ENCODE peak calls at places on chromosomes 7 and 10, in seven cellular contexts. O, C, R, J, H, S and Y are unnamed samples. For H3K9me3, the result is how much of the 10 kb centered on the place peaks cover.

GRCh38 chr7:64879800-64880199 is 23.3 kb upstream of the ZNF273 start:
- DNase-seq in R (no peak), H (no peak), O (no peak), J (no peak), S (no peak), C (no peak), Y (no peak)

GRCh38 chr10:67784584-67784983 is 53.4 kb downstream of the DNAJC12 start:
- DNase-seq in C (no peak), O (peak), J (no peak), R (no peak), H (no peak), S (no peak), Y (no peak)

GRCh38 chr7:97015787-97016391 is 8.7 kb downstream of the DLX5 start:
- DNase-seq in C (no peak), O (no peak), R (no peak), S (peak), J (no peak), H (no peak), Y (no peak)

GRCh38 chr10:234708-235406 is 99.6 kb downstream of the ZMYND11 start:
- DNase-seq in S (no peak), J (no peak), R (no peak), C (no peak), O (no peak), H (no peak), Y (no peak)

GRCh38 chr10:88038268-88038667 is 174.8 kb downstream of the PTEN start:
- DNase-seq in S (no peak), C (no peak), O (peak), J (no peak), R (no peak), H (no peak), Y (no peak)

GRCh38 chr7:21261627-21262564 is 166.0 kb upstream of the SP4 start:
- DNase-seq in J (peak), O (peak), C (no peak), R (peak), S (peak), H (peak), Y (no peak)

GRCh38 chr7:105245398-105246099 is 143.2 kb downstream of the SRPK2 start:
- DNase-seq in O (peak), S (peak), C (no peak), J (no peak), H (no peak), R (no peak), Y (no peak)

GRCh38 chr7:100584046-100584676 is 1.8 kb downstream of the LRCH4 start:
- DNase-seq in H (no peak), S (no peak), O (peak), R (no peak), C (no peak), J (no peak), Y (no peak)

GRCh38 chr10:98414932-98415709 is at the start of gene PYROXD2:
- DNase-seq in J (peak), C (peak), R (peak), S (peak), O (peak), H (peak), Y (peak)

GRCh38 chr7:19020062-19020461 is 97.4 kb downstream of the TWIST1 start:
- DNase-seq in R (no peak), O (peak), J (no peak), S (peak), H (no peak), C (no peak), Y (no peak)
- H3K9me3 ChIP-seq in R (under half), O (under half), J (under half), S (under half), H (under half), C (under half), Y (under half)

GRCh38 chr7:63028376-63029206 is 970.1 kb upstream of the ZNF722 start:
- DNase-seq in H (no peak), R (no peak), C (no peak), O (no peak), S (no peak), J (no peak), Y (no peak)

GRCh38 chr7:63027075-63027474 is 971.6 kb upstream of the ZNF722 start:
- DNase-seq in O (no peak), C (no peak), R (no peak), S (no peak), H (no peak), J (no peak), Y (no peak)

GRCh38 chr7:63029207-63029522 is 969.5 kb upstream of the ZNF722 start:
- DNase-seq in O (no peak), S (no peak), H (no peak), R (no peak), J (no peak), C (no peak), Y (no peak)

GRCh38 chr7:63031838-63032436 is 966.7 kb upstream of the ZNF722 start:
- DNase-seq in R (no peak), J (no peak), O (no peak), S (no peak), C (no peak), H (no peak), Y (no peak)

GRCh38 chr7:63030061-63030460 is 968.6 kb upstream of the ZNF722 start:
- DNase-seq in O (no peak), J (no peak), S (no peak), R (no peak), C (no peak), H (no peak), Y (no peak)
- H3K9me3 ChIP-seq in O (under half), J (under half), S (under half), R (under half), C (under half), H (under half), Y (under half)

DNA sequence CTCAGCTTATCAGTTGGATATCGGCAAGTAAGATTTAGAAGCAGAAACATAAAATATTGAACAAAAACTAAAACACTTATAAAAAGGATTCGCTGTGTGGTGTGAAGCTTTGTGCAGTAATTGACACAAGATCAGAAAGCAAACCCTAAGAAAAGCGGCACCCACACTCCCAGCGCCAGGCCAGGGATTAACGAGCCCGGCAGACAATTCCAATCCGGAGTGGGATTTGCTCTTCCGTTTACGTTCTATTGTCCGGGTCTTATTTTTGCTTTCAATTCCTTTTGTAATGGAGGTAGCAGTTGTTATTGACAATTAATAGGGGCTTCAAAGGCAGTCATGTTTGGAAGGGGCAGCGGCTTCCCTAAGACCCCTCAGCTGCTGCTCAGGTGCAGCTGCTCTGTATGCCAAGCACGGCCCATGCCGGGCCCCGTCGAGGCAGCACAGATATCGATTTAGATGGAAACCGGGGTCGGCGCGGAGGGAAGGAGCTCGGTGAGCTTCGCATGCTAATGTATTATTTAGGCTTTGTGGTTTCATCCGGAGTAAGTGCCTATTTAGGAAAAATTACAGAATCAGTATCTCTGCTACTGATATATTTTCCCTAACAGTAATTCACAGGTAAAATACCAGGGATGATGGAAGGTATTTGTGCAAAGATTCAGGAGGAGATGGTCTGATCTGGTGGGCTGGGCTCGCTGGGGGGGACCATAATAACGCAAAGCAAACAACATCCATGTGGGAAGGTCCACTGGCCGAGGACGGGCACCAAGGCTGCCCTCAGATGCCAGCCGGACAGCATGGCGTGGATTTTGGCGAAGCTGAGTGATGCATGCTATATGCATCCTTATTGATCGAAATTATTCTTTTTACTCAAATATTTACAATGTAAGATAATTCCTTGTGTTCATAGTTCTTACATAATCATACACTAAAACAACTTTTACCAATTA is 561.7 kb downstream of the PTPRN2 start:
- DNase-seq in J (no peak), R (no peak), S (no peak), C (no peak), H (no peak), O (no peak), Y (no peak)
- H3K9me3 ChIP-seq in J (under half), R (under half), S (under half), C (under half), H (under half), O (under half), Y (under half)

GRCh38 chr7:158000160-158000559 is 587.5 kb downstream of the PTPRN2 start:
- DNase-seq in S (no peak), J (no peak), R (no peak), C (no peak), H (no peak), O (no peak), Y (no peak)
- H3K9me3 ChIP-seq in S (under half), J (under half), R (under half), C (under half), H (under half), O (under half), Y (under half)

DNA sequence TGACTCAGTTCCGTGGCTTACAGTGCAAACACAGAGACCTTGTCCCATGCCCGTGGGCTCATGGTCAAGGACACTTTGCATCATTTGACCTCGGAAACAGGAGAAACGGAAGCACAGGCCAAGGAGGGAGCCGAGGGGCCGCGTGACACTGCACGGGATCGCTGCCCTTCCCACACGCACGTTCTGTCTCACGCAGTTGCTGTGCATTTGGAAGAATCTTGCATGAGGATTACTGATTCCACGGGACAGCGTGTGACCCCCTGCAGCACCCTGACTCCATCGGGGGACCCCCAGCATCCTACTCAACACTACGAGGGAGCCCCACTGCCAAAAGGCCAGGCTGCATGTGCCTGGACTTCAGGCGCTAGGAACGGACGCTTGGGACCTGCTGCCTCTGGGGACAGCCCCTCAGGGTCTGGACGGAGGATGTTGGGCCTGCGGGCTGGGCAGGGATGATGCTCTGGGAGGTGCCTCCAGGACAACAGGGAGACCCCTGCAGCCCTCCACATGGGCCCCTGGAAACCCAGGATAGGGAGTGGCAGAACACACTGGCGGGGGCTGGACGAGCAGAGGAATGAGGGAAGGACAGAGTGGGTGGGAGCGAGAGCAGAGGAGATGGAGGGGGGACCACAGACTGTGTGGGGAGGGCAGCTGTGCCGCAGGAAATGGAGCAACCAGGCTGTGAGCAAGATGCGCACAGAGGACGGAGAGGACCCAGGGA is 222.2 kb downstream of the DNAJB6 start:
- DNase-seq in S (no peak), J (no peak), O (no peak), H (no peak), C (peak), R (no peak), Y (no peak)
- H3K9me3 ChIP-seq in S (under half), J (under half), O (under half), H (under half), C (under half), R (under half), Y (under half)

GRCh38 chr10:129845081-129845823 is 118.8 kb downstream of the EBF3 start:
- DNase-seq in O (no peak), J (no peak), C (no peak), S (peak), H (no peak), R (no peak), Y (no peak)
- H3K9me3 ChIP-seq in O (under half), J (under half), C (under half), S (under half), H (under half), R (under half), Y (under half)

GRCh38 chr7:56218510-56218909 is 102.3 kb upstream of the NUPR2 start:
- DNase-seq in O (no peak), J (no peak), H (no peak), R (no peak), S (no peak), C (no peak), Y (no peak)

GRCh38 chr7:56219017-56219416 is 102.8 kb upstream of the NUPR2 start:
- DNase-seq in S (no peak), J (no peak), R (no peak), H (no peak), O (no peak), C (no peak), Y (no peak)

GRCh38 chr7:56213574-56213973 is 97.4 kb upstream of the NUPR2 start:
- DNase-seq in H (no peak), S (no peak), R (no peak), O (no peak), C (no peak), J (no peak), Y (no peak)
- H3K9me3 ChIP-seq in H (under half), S (under half), R (under half), O (under half), C (under half), J (under half), Y (under half)

GRCh38 chr10:1550291-1550595 is 187.1 kb downstream of the ADARB2 start:
- DNase-seq in O (no peak), S (no peak), C (peak), J (no peak), R (no peak), H (no peak), Y (no peak)
- H3K9me3 ChIP-seq in O (under half), S (under half), C (under half), J (under half), R (under half), H (under half), Y (under half)